ENCODE peak calls at places on chromosomes 4 and X, in five cellular contexts. One of them, this sample, is unnamed.

GRCh38 chr4:147461161-147461560 is 19.7 kb upstream of the EDNRA start:
- DNase-seq in GM06990: no peak
- DNase-seq in naive thymus-derived CD4-positive, alpha-beta T cell: no peak
- DNase-seq in endothelial cell of umbilical vein: no peak
- DNase-seq in sigmoid colon: no peak
- DNase-seq in this sample: no peak

GRCh38 chrX:16754019-16754418 is 32.2 kb upstream of the TXLNG start:
- DNase-seq in sigmoid colon: no peak
- DNase-seq in naive thymus-derived CD4-positive, alpha-beta T cell: no peak
- DNase-seq in GM06990: no peak
- DNase-seq in endothelial cell of umbilical vein: no peak
- DNase-seq in this sample: no peak

GRCh38 chrX:6941041-6941440 is 206.5 kb upstream of the STS start:
- DNase-seq in GM06990: no peak
- DNase-seq in sigmoid colon: no peak
- DNase-seq in endothelial cell of umbilical vein: peak
- DNase-seq in naive thymus-derived CD4-positive, alpha-beta T cell: no peak
- DNase-seq in this sample: no peak

GRCh38 chrX:152450076-152450475 is 1.0 kb downstream of the GABRA3 start:
- DNase-seq in naive thymus-derived CD4-positive, alpha-beta T cell: no peak
- DNase-seq in GM06990: no peak
- DNase-seq in sigmoid colon: no peak
- DNase-seq in endothelial cell of umbilical vein: no peak
- DNase-seq in this sample: no peak

GRCh38 chr4:145954924-145955339 is 16.3 kb upstream of the ZNF827 start:
- DNase-seq in endothelial cell of umbilical vein: peak
- DNase-seq in naive thymus-derived CD4-positive, alpha-beta T cell: no peak
- DNase-seq in GM06990: no peak
- DNase-seq in sigmoid colon: no peak
- DNase-seq in this sample: no peak

GRCh38 chr4:23039813-23040212 is 347.1 kb downstream of the GBA3 start:
- DNase-seq in sigmoid colon: no peak
- DNase-seq in endothelial cell of umbilical vein: no peak
- DNase-seq in naive thymus-derived CD4-positive, alpha-beta T cell: no peak
- DNase-seq in GM06990: no peak
- DNase-seq in this sample: peak

GRCh38 chr4:186781032-186781917 is 57.6 kb upstream of the FAT1 start:
- DNase-seq in GM06990: no peak
- DNase-seq in endothelial cell of umbilical vein: peak
- DNase-seq in naive thymus-derived CD4-positive, alpha-beta T cell: no peak
- DNase-seq in sigmoid colon: no peak
- DNase-seq in this sample: no peak

GRCh38 chrX:123171781-123172180 is 12.3 kb upstream of the GRIA3 start:
- DNase-seq in sigmoid colon: no peak
- DNase-seq in naive thymus-derived CD4-positive, alpha-beta T cell: no peak
- DNase-seq in GM06990: no peak
- DNase-seq in endothelial cell of umbilical vein: peak
- DNase-seq in this sample: no peak

GRCh38 chrX:99384594-99385374 is 1025.3 kb downstream of the PCDH19 start:
- DNase-seq in sigmoid colon: no peak
- DNase-seq in endothelial cell of umbilical vein: no peak
- DNase-seq in naive thymus-derived CD4-positive, alpha-beta T cell: no peak
- DNase-seq in GM06990: no peak
- DNase-seq in this sample: no peak

GRCh38 chr4:41176357-41176756 is 38.0 kb downstream of the APBB2 start:
- DNase-seq in naive thymus-derived CD4-positive, alpha-beta T cell: no peak
- DNase-seq in endothelial cell of umbilical vein: peak
- DNase-seq in sigmoid colon: no peak
- DNase-seq in GM06990: no peak
- DNase-seq in this sample: no peak

GRCh38 chr4:169485791-169486742 is 126.3 kb downstream of the NEK1 start:
- DNase-seq in naive thymus-derived CD4-positive, alpha-beta T cell: peak
- DNase-seq in GM06990: peak
- DNase-seq in endothelial cell of umbilical vein: peak
- DNase-seq in sigmoid colon: no peak
- DNase-seq in this sample: no peak

GRCh38 chrX:113260474-113260873 is 419.8 kb upstream of the AMOT start:
- DNase-seq in endothelial cell of umbilical vein: peak
- DNase-seq in naive thymus-derived CD4-positive, alpha-beta T cell: no peak
- DNase-seq in GM06990: no peak
- DNase-seq in sigmoid colon: no peak
- DNase-seq in this sample: no peak

GRCh38 chr4:186902361-186902760 is 178.7 kb upstream of the FAT1 start:
- DNase-seq in endothelial cell of umbilical vein: no peak
- DNase-seq in naive thymus-derived CD4-positive, alpha-beta T cell: no peak
- DNase-seq in GM06990: no peak
- DNase-seq in sigmoid colon: no peak
- DNase-seq in this sample: peak

GRCh38 chr4:137378393-137379290 is 153.7 kb downstream of the PCDH18 start:
- DNase-seq in naive thymus-derived CD4-positive, alpha-beta T cell: no peak
- DNase-seq in sigmoid colon: no peak
- DNase-seq in GM06990: no peak
- DNase-seq in endothelial cell of umbilical vein: no peak
- DNase-seq in this sample: no peak

GRCh38 chr4:74932832-74933561 is at the start of gene PARM1:
- DNase-seq in naive thymus-derived CD4-positive, alpha-beta T cell: no peak
- DNase-seq in endothelial cell of umbilical vein: peak
- DNase-seq in GM06990: peak
- DNase-seq in sigmoid colon: peak
- DNase-seq in this sample: peak

GRCh38 chr4:38563703-38564490 is 100.1 kb upstream of the KLF3 start:
- DNase-seq in endothelial cell of umbilical vein: no peak
- DNase-seq in sigmoid colon: no peak
- DNase-seq in naive thymus-derived CD4-positive, alpha-beta T cell: no peak
- DNase-seq in GM06990: no peak
- DNase-seq in this sample: no peak

GRCh38 chr4:22202351-22203343 is 254.1 kb upstream of the KCNIP4 start:
- DNase-seq in endothelial cell of umbilical vein: no peak
- DNase-seq in sigmoid colon: no peak
- DNase-seq in naive thymus-derived CD4-positive, alpha-beta T cell: no peak
- DNase-seq in GM06990: no peak
- DNase-seq in this sample: peak

GRCh38 chr4:143183513-143184216 is 1.1 kb upstream of the USP38 start:
- DNase-seq in endothelial cell of umbilical vein: no peak
- DNase-seq in GM06990: no peak
- DNase-seq in sigmoid colon: no peak
- DNase-seq in naive thymus-derived CD4-positive, alpha-beta T cell: no peak
- DNase-seq in this sample: no peak

GRCh38 chrX:45598841-45599240 is 398.2 kb upstream of the DIPK2B start:
- DNase-seq in sigmoid colon: no peak
- DNase-seq in endothelial cell of umbilical vein: no peak
- DNase-seq in GM06990: no peak
- DNase-seq in naive thymus-derived CD4-positive, alpha-beta T cell: no peak
- DNase-seq in this sample: no peak

GRCh38 chr4:25654031-25654970 is 1.4 kb upstream of the SLC34A2 start:
- DNase-seq in naive thymus-derived CD4-positive, alpha-beta T cell: no peak
- DNase-seq in sigmoid colon: no peak
- DNase-seq in endothelial cell of umbilical vein: no peak
- DNase-seq in GM06990: no peak
- DNase-seq in this sample: no peak

GRCh38 chr4:25658777-25659176 is 3.1 kb downstream of the SLC34A2 start:
- DNase-seq in endothelial cell of umbilical vein: no peak
- DNase-seq in sigmoid colon: no peak
- DNase-seq in naive thymus-derived CD4-positive, alpha-beta T cell: no peak
- DNase-seq in GM06990: no peak
- DNase-seq in this sample: no peak

GRCh38 chr4:25656031-25656430 is 380 bp downstream of the SLC34A2 start:
- DNase-seq in endothelial cell of umbilical vein: no peak
- DNase-seq in naive thymus-derived CD4-positive, alpha-beta T cell: no peak
- DNase-seq in GM06990: no peak
- DNase-seq in sigmoid colon: no peak
- DNase-seq in this sample: no peak

GRCh38 chr4:25658357-25658771 is 2.7 kb downstream of the SLC34A2 start:
- DNase-seq in sigmoid colon: no peak
- DNase-seq in GM06990: no peak
- DNase-seq in endothelial cell of umbilical vein: no peak
- DNase-seq in naive thymus-derived CD4-positive, alpha-beta T cell: no peak
- DNase-seq in this sample: no peak

GRCh38 chr4:25654971-25655963 is at the start of gene SLC34A2:
- DNase-seq in endothelial cell of umbilical vein: no peak
- DNase-seq in naive thymus-derived CD4-positive, alpha-beta T cell: no peak
- DNase-seq in sigmoid colon: no peak
- DNase-seq in GM06990: peak
- DNase-seq in this sample: no peak
- H3K4me3 ChIP-seq in endothelial cell of umbilical vein: no peak
- H3K4me3 ChIP-seq in naive thymus-derived CD4-positive, alpha-beta T cell: no peak
- H3K4me3 ChIP-seq in sigmoid colon: no peak
- H3K4me3 ChIP-seq in GM06990: no peak
- H3K4me3 ChIP-seq in this sample: no peak

GRCh38 chrX:1164322-1165288 is 47.8 kb downstream of the CRLF2 start:
- DNase-seq in endothelial cell of umbilical vein: no peak
- DNase-seq in sigmoid colon: peak
- DNase-seq in naive thymus-derived CD4-positive, alpha-beta T cell: no peak
- DNase-seq in GM06990: peak
- DNase-seq in this sample: no peak
- H3K4me3 ChIP-seq in endothelial cell of umbilical vein: no peak
- H3K4me3 ChIP-seq in sigmoid colon: no peak
- H3K4me3 ChIP-seq in naive thymus-derived CD4-positive, alpha-beta T cell: no peak
- H3K4me3 ChIP-seq in GM06990: no peak
- H3K4me3 ChIP-seq in this sample: no peak

DNA sequence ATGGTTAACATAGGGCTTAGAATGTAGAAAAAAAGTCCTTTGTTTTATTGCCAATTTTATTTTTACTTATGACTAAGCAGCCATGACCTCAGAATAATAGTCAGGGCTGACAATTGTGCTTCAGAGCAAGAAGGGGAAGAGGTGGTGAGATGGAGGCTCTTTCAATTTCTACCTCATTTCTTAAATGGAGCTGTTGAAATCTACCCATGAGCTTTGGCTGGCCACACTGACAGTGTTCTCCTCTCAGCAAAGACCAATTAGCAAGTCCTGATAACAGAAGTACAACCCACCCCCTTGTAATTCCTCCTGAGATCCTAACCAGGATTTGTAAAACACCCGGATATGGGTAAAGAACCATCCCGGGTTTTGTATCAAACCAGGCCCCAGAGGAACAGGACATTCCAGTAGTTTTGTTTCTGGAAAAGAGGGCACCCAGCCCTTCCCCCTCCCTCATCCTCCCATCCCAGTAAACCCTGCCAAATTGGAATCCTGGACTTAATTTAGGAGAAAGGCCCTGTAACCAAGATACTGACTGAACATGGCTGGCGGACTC is at the start of gene HEPH:
- DNase-seq in GM06990: no peak
- DNase-seq in naive thymus-derived CD4-positive, alpha-beta T cell: no peak
- DNase-seq in endothelial cell of umbilical vein: no peak
- DNase-seq in sigmoid colon: no peak
- DNase-seq in this sample: no peak
- H3K4me3 ChIP-seq in GM06990: no peak
- H3K4me3 ChIP-seq in naive thymus-derived CD4-positive, alpha-beta T cell: no peak
- H3K4me3 ChIP-seq in endothelial cell of umbilical vein: no peak
- H3K4me3 ChIP-seq in sigmoid colon: peak
- H3K4me3 ChIP-seq in this sample: peak

GRCh38 chrX:65407157-65407626 is 127.4 kb downstream of the LAS1L start:
- DNase-seq in GM06990: peak
- DNase-seq in sigmoid colon: no peak
- DNase-seq in endothelial cell of umbilical vein: no peak
- DNase-seq in naive thymus-derived CD4-positive, alpha-beta T cell: peak
- DNase-seq in this sample: peak
- H3K4me3 ChIP-seq in GM06990: no peak
- H3K4me3 ChIP-seq in sigmoid colon: peak
- H3K4me3 ChIP-seq in endothelial cell of umbilical vein: no peak
- H3K4me3 ChIP-seq in naive thymus-derived CD4-positive, alpha-beta T cell: no peak
- H3K4me3 ChIP-seq in this sample: no peak

DNA sequence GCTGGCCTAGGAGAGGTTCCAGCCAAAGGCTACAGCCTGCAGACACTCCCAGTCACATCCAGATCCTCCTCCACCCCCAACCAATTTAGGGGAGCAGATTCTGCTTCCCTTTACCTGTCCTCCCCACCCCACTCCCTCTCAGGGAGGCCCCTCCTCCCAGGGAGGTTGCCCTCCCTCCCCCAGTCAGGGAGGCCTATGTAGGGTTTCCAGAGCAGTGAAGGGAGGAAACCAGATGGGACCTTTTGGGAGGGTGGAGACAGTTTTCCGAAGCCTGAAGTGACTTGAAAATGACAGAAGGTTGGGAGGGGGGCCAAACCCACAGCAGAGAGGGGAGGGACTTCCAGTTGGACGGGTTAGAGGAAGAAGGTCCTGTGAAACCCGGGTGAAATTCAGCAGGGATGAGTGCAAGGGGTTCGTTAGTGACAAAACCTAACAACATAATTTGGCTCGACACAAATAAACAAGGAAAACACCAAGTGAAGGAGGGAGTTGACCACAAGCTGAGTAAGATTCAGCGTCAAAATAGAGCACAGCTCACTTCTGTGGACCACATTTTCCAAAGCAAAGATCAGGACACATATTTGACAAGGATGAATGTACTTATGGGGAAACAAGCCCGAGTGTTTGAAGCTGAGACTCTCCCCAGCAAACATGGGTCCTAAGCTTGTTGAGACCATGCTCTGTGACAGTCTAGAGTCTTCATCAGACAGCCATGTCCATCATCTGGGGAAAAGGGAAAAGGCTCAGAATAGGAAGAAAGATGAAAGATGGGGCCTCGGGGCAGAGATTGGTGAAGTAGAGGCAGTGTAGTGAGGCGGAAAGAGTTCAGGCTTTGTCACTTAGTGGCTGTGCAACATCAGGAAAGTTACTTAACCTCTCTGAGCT is 46.4 kb downstream of the PRPS1 start:
- DNase-seq in endothelial cell of umbilical vein: no peak
- DNase-seq in GM06990: no peak
- DNase-seq in sigmoid colon: peak
- DNase-seq in naive thymus-derived CD4-positive, alpha-beta T cell: no peak
- DNase-seq in this sample: peak
- H3K4me3 ChIP-seq in endothelial cell of umbilical vein: no peak
- H3K4me3 ChIP-seq in GM06990: no peak
- H3K4me3 ChIP-seq in sigmoid colon: peak
- H3K4me3 ChIP-seq in naive thymus-derived CD4-positive, alpha-beta T cell: peak
- H3K4me3 ChIP-seq in this sample: no peak

GRCh38 chr4:2837904-2838496 is 5.6 kb upstream of the ADD1 start:
- DNase-seq in naive thymus-derived CD4-positive, alpha-beta T cell: peak
- DNase-seq in sigmoid colon: peak
- DNase-seq in endothelial cell of umbilical vein: peak
- DNase-seq in GM06990: no peak
- DNase-seq in this sample: peak

GRCh38 chr4:2836391-2836859 is 7.2 kb upstream of the ADD1 start:
- DNase-seq in sigmoid colon: peak
- DNase-seq in endothelial cell of umbilical vein: no peak
- DNase-seq in naive thymus-derived CD4-positive, alpha-beta T cell: no peak
- DNase-seq in GM06990: no peak
- DNase-seq in this sample: peak

GRCh38 chr4:2837110-2837903 is 6.3 kb upstream of the ADD1 start:
- DNase-seq in GM06990: no peak
- DNase-seq in naive thymus-derived CD4-positive, alpha-beta T cell: no peak
- DNase-seq in sigmoid colon: peak
- DNase-seq in endothelial cell of umbilical vein: no peak
- DNase-seq in this sample: no peak

GRCh38 chr4:2835978-2836377 is 7.7 kb upstream of the ADD1 start:
- DNase-seq in sigmoid colon: peak
- DNase-seq in endothelial cell of umbilical vein: no peak
- DNase-seq in GM06990: no peak
- DNase-seq in naive thymus-derived CD4-positive, alpha-beta T cell: no peak
- DNase-seq in this sample: peak

DNA sequence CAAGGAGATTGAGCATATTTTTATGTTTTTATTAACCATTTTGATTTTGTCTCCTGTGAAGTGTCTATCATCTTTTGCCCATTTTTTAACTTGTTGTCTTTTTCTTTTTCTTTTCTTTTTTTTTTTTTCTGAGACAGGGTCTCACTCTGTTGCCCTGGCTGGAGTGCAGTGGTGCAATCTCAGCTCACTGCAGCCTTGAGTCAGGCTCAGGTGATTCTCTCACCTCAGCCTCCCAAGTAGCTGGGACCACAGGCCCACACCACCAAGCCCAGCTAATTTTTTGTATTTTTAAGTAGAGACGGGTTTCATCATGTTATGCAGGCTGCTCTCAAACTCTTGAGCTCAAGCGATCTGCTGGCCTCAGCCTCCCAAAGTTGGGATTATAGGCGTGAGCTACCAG is 4.6 kb upstream of the ADD1 start:
- DNase-seq in endothelial cell of umbilical vein: no peak
- DNase-seq in naive thymus-derived CD4-positive, alpha-beta T cell: no peak
- DNase-seq in GM06990: no peak
- DNase-seq in sigmoid colon: no peak
- DNase-seq in this sample: no peak
- H3K4me3 ChIP-seq in endothelial cell of umbilical vein: no peak
- H3K4me3 ChIP-seq in naive thymus-derived CD4-positive, alpha-beta T cell: peak
- H3K4me3 ChIP-seq in GM06990: no peak
- H3K4me3 ChIP-seq in sigmoid colon: no peak
- H3K4me3 ChIP-seq in this sample: no peak